ENCODE peak calls at places on chromosome 19, in seven cellular contexts. H, C, V, F, J, U and R are unnamed samples.

GRCh38 chr19:55541091-55541490 is 4.2 kb upstream of the SBK2 start:
- DNase-seq in H (no peak), C (no peak), V (no peak), F (no peak), J (no peak), U (no peak), R (no peak)

GRCh38 chr19:11416346-11417052 is 2.6 kb downstream of the RGL3 start:
- DNase-seq in H (no peak), C (no peak), V (no peak), F (no peak), J (no peak), U (no peak), R (no peak)

GRCh38 chr19:50268501-50268900 is 60.7 kb downstream of the KCNC3 start:
- DNase-seq in H (no peak), C (no peak), V (no peak), F (no peak), J (no peak), U (no peak), R (no peak)

GRCh38 chr19:36060430-36060829 is 5.7 kb downstream of the WDR62 start:
- DNase-seq in H (no peak), C (peak), V (peak), F (no peak), J (peak), U (peak), R (peak)

GRCh38 chr19:480016-480855 is 16.1 kb upstream of the MADCAM1 start:
- DNase-seq in H (no peak), C (peak), V (peak), F (peak), J (peak), U (peak), R (peak)

GRCh38 chr19:20254151-20254550 is 87.1 kb downstream of the ZNF486 start:
- DNase-seq in H (no peak), C (no peak), V (no peak), F (no peak), J (no peak), U (no peak), R (no peak)

GRCh38 chr19:48752511-48753365 is at the start of gene FUT1:
- DNase-seq in H (no peak), C (peak), V (peak), F (peak), J (peak), U (no peak), R (no peak)

GRCh38 chr19:34692541-34692940 is 15.1 kb downstream of the ZNF302 start:
- DNase-seq in H (no peak), C (no peak), V (no peak), F (no peak), J (no peak), U (no peak), R (no peak)

GRCh38 chr19:35673121-35673804 is 6.9 kb downstream of the UPK1A start:
- DNase-seq in H (no peak), C (no peak), V (peak), F (peak), J (peak), U (no peak), R (no peak)

GRCh38 chr19:33640773-33641172 is 19.0 kb downstream of the CHST8 start:
- DNase-seq in H (no peak), C (peak), V (no peak), F (no peak), J (peak), U (no peak), R (no peak)

GRCh38 chr19:41239363-41239762 is 20.3 kb downstream of the AXL start:
- DNase-seq in H (no peak), C (no peak), V (no peak), F (no peak), J (no peak), U (no peak), R (no peak)

GRCh38 chr19:570315-570714 is 2.1 kb upstream of the BSG start:
- DNase-seq in H (no peak), C (no peak), V (no peak), F (no peak), J (peak), U (no peak), R (no peak)

GRCh38 chr19:294819-295686 is 3.9 kb upstream of the PLPP2 start:
- DNase-seq in H (no peak), C (no peak), V (no peak), F (peak), J (peak), U (no peak), R (peak)

GRCh38 chr19:1011831-1012333 is 9.0 kb downstream of the TMEM259 start:
- DNase-seq in H (no peak), C (no peak), V (no peak), F (no peak), J (no peak), U (no peak), R (no peak)

GRCh38 chr19:36489920-36490415 is 607 bp upstream of the ZNF566 start:
- DNase-seq in H (peak), C (peak), V (no peak), F (no peak), J (peak), U (no peak), R (peak)

GRCh38 chr19:17872251-17873001 is 681 bp downstream of the SLC5A5 start:
- DNase-seq in H (no peak), C (no peak), V (no peak), F (peak), J (no peak), U (no peak), R (no peak)